ENCODE peak calls at places on chromosomes 7 and 10, in ten cellular contexts. K, C, M, Y, F, B, T, I, P and S are unnamed samples.

GRCh38 chr10:73584737-73585136 is 6.4 kb downstream of the USP54 start:
- DNase-seq in K (no peak), C (no peak), M (peak), Y (no peak), F (no peak), B (no peak), T (no peak), I (no peak), P (peak), S (peak)

GRCh38 chr10:67802767-67803538 is 35.0 kb downstream of the DNAJC12 start:
- DNase-seq in K (no peak), C (no peak), M (no peak), Y (no peak), F (no peak), B (no peak), T (no peak), I (no peak), P (no peak), S (no peak)

GRCh38 chr10:8043569-8044306 is 10.8 kb upstream of the GATA3 start:
- DNase-seq in K (no peak), C (peak), M (no peak), Y (no peak), F (no peak), B (no peak), T (no peak), I (no peak), P (no peak), S (no peak)

GRCh38 chr7:25632616-25633015 is 404.3 kb upstream of the NPVF start:
- DNase-seq in K (no peak), C (no peak), M (no peak), Y (no peak), F (no peak), B (no peak), T (no peak), I (no peak), P (peak), S (no peak)

GRCh38 chr10:114821293-114821914 is at the start of gene FHIP2A:
- DNase-seq in K (peak), C (peak), M (peak), Y (peak), F (peak), B (peak), T (peak), I (peak), P (peak), S (peak)

GRCh38 chr10:90912176-90912575 is 8.7 kb downstream of the ANKRD1 start:
- DNase-seq in K (no peak), C (no peak), M (no peak), Y (no peak), F (no peak), B (no peak), T (peak), I (no peak), P (no peak), S (no peak)

GRCh38 chr10:96047004-96047649 is 3.7 kb downstream of the CCNJ start:
- DNase-seq in K (no peak), C (no peak), M (peak), Y (no peak), F (no peak), B (no peak), T (no peak), I (no peak), P (peak), S (no peak)

GRCh38 chr7:112744818-112745217 is 45.4 kb downstream of the TMEM168 start:
- DNase-seq in K (no peak), C (no peak), M (peak), Y (peak), F (no peak), B (no peak), T (no peak), I (no peak), P (peak), S (no peak)

GRCh38 chr10:11118696-11119095 is 101.0 kb downstream of the CELF2 start:
- DNase-seq in K (no peak), C (no peak), M (no peak), Y (no peak), F (no peak), B (no peak), T (no peak), I (no peak), P (no peak), S (no peak)

GRCh38 chr10:1634239-1634638 is 103.1 kb downstream of the ADARB2 start:
- DNase-seq in K (no peak), C (no peak), M (no peak), Y (no peak), F (no peak), B (no peak), T (no peak), I (no peak), P (no peak), S (no peak)

GRCh38 chr10:92267343-92267742 is 23.5 kb downstream of the CPEB3 start:
- DNase-seq in K (no peak), C (no peak), M (no peak), Y (no peak), F (no peak), B (no peak), T (no peak), I (no peak), P (no peak), S (peak)

GRCh38 chr7:139635521-139636240 is 112.2 kb downstream of the CLEC2L start:
- DNase-seq in K (no peak), C (peak), M (no peak), Y (no peak), F (no peak), B (no peak), T (no peak), I (no peak), P (no peak), S (no peak)

GRCh38 chr10:114825513-114826253 is 4.1 kb downstream of the FHIP2A start:
- DNase-seq in K (no peak), C (no peak), M (peak), Y (peak), F (no peak), B (no peak), T (no peak), I (no peak), P (peak), S (peak)

GRCh38 chr10:114279289-114279688 is 40.2 kb downstream of the VWA2 start:
- DNase-seq in K (no peak), C (no peak), M (no peak), Y (no peak), F (no peak), B (no peak), T (no peak), I (no peak), P (no peak), S (no peak)

GRCh38 chr10:120221873-120222485 is 235.0 kb upstream of the PLPP4 start:
- DNase-seq in K (no peak), C (no peak), M (peak), Y (peak), F (no peak), B (no peak), T (peak), I (no peak), P (peak), S (peak)

GRCh38 chr10:68239596-68240150 is 7.8 kb upstream of the ATOH7 start:
- DNase-seq in K (no peak), C (no peak), M (no peak), Y (no peak), F (no peak), B (no peak), T (no peak), I (no peak), P (no peak), S (peak)

GRCh38 chr7:45082031-45082830 is 6.5 kb downstream of the NACAD start:
- DNase-seq in K (no peak), C (no peak), M (peak), Y (no peak), F (peak), B (peak), T (no peak), I (no peak), P (peak), S (no peak)

GRCh38 chr7:86942995-86943394 is 116.5 kb downstream of the ELAPOR2 start:
- DNase-seq in K (no peak), C (no peak), M (no peak), Y (no peak), F (no peak), B (no peak), T (no peak), I (no peak), P (no peak), S (no peak)

GRCh38 chr7:73823257-73823656 is 7.5 kb upstream of the CLDN4 start:
- DNase-seq in K (no peak), C (no peak), M (no peak), Y (no peak), F (no peak), B (peak), T (no peak), I (peak), P (no peak), S (no peak)

GRCh38 chr7:118872568-118872967 is 648.1 kb downstream of the ANKRD7 start:
- DNase-seq in K (no peak), C (no peak), M (no peak), Y (no peak), F (no peak), B (no peak), T (peak), I (no peak), P (no peak), S (no peak)

GRCh38 chr10:111146025-111146640 is 69.3 kb downstream of the ADRA2A start:
- DNase-seq in K (no peak), C (no peak), M (no peak), Y (no peak), F (no peak), B (no peak), T (no peak), I (no peak), P (no peak), S (no peak)

GRCh38 chr10:18264466-18264865 is 124.2 kb downstream of the CACNB2 start:
- DNase-seq in K (no peak), C (no peak), M (no peak), Y (no peak), F (no peak), B (no peak), T (no peak), I (no peak), P (no peak), S (no peak)

GRCh38 chr10:10677479-10677878 is 340.2 kb upstream of the CELF2 start:
- DNase-seq in K (peak), C (no peak), M (peak), Y (peak), F (peak), B (no peak), T (peak), I (peak), P (peak), S (peak)

GRCh38 chr10:133131754-133132710 is 28.0 kb upstream of the KNDC1 start:
- DNase-seq in K (no peak), C (no peak), M (no peak), Y (no peak), F (no peak), B (no peak), T (no peak), I (no peak), P (no peak), S (no peak)

GRCh38 chr10:89086801-89087513 is 96.4 kb downstream of the FAS start:
- DNase-seq in K (peak), C (no peak), M (peak), Y (peak), F (no peak), B (peak), T (no peak), I (peak), P (peak), S (peak)
- H3K4me3 ChIP-seq in K (peak), C (no peak), M (peak), Y (no peak), F (no peak), B (no peak), T (no peak), I (peak), P (no peak), S (peak)

GRCh38 chr10:17183110-17183509 is 18.4 kb downstream of the TRDMT1 start:
- DNase-seq in K (no peak), C (no peak), M (no peak), Y (no peak), F (no peak), B (no peak), T (no peak), I (no peak), P (no peak), S (no peak)
- TF ChIP-seq CTCF in K (no peak), C (peak), M (peak), Y (peak), F (no peak), B (no peak), T (no peak), I (no peak), P (peak), S (peak)

DNA sequence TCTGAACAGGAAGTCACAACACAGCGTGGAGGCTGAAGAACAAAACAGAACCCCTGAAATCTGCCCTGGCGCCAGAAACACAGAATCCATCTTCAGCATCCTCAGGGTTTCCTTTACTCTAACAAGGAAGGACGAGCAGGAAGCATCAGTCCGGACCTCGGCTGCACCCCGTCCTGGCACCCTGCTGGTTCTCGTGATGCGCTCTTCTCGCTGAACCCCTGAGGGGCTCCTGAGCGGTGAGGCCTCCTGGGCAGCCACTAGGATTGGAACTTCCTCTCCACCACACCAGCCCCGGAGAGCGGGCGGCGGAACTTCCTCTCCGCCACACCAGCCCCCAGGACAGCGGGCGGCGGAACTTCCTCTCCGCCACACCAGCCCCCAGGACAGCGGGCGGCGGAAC is 461.9 kb downstream of the PTPRN2 start:
- DNase-seq in K (no peak), C (no peak), M (no peak), Y (no peak), F (no peak), B (no peak), T (no peak), I (no peak), P (no peak), S (no peak)
- H3K4me3 ChIP-seq in K (no peak), C (no peak), M (no peak), Y (no peak), F (no peak), B (no peak), T (no peak), I (no peak), P (no peak), S (no peak)

GRCh38 chr10:23530079-23530478 is 91.2 kb downstream of the OTUD1 start:
- DNase-seq in K (no peak), C (no peak), M (peak), Y (peak), F (no peak), B (no peak), T (no peak), I (no peak), P (peak), S (peak)
- TF ChIP-seq CTCF in K (peak), C (peak), M (peak), Y (peak), F (no peak), B (no peak), T (no peak), I (peak), P (peak), S (peak)

GRCh38 chr7:23472046-23472445 is 1.8 kb upstream of the IGF2BP3 start:
- DNase-seq in K (no peak), C (no peak), M (no peak), Y (no peak), F (no peak), B (no peak), T (no peak), I (no peak), P (no peak), S (no peak)
- H3K4me3 ChIP-seq in K (no peak), C (no peak), M (no peak), Y (no peak), F (no peak), B (no peak), T (no peak), I (no peak), P (peak), S (peak)

DNA sequence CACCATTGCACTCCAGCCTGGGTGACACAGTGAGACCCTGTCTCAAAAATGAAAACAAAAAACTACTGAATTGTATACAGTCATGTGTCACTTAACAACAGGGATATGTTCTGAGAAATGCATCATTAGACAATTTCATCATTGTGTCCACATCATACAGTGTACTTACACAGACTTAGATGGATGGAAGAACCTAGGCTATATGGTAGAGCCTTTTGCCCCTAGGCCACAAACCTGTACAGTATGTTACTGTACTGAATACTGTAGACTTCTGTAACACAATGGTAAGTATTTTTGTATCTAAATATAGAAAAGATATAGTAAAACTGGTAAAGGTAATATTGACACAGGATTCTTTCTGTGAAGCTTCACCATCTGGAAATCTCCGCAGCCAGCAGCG is 81.7 kb downstream of the KBTBD2 start:
- DNase-seq in K (no peak), C (no peak), M (no peak), Y (no peak), F (no peak), B (no peak), T (no peak), I (no peak), P (no peak), S (no peak)
- TF ChIP-seq CTCF in K (no peak), C (no peak), M (no peak), Y (no peak), F (no peak), B (no peak), T (no peak), I (no peak), P (no peak), S (no peak)

DNA sequence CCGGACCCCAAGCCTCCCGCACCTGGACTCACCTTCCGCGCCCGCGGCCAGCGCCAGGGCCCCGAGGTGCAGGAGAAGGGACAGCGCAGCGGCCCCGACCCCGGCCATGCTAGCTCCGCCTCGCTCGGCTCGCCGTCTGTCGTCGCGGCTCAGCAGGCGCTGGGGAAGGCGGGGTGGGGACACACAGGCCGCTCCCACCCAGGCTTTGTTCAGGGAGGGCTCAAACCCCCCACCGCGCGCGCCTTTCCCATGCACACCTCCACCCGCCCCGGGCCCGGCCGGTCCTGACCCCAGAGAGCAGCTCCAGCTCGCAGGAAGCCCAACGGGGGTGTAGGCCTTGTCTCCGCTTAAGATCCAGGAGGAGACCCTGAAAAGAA is at the start of gene KCP:
- DNase-seq in K (no peak), C (no peak), M (no peak), Y (no peak), F (no peak), B (no peak), T (no peak), I (no peak), P (no peak), S (no peak)
- H3K4me3 ChIP-seq in K (peak), C (no peak), M (peak), Y (peak), F (no peak), B (no peak), T (peak), I (peak), P (no peak), S (peak)